ENCODE peak calls at places on chromosome X, in eight cellular contexts. B is cortex of kidney; Y is stimulated activated CD8-positive, alpha-beta memory T cell treated with anti-CD3 and anti-CD28 coated beads, Interleukin-7, amount 100 ng/mL, for 1 hour; M is heart right ventricle; K is AG20443; H is activated CD4-positive, alpha-beta T cell treated with anti-CD3 and anti-CD28 coated beads, Interleukin-2, amount 10 ng/mL, durations not matched to agents 7 days and 5 days; J is IMR-90; A is kidney tubule cell. T is an unnamed sample.

GRCh38 chrX:119118780-119119395 is 8.7 kb downstream of the KIAA1210 start:
- DNase-seq in B (no peak), Y (peak; percentile 23), M (peak; percentile 25), K (peak; percentile 53), H (peak; percentile 49), J (peak; percentile 42), A (peak; percentile 48), T (peak; percentile 45)

GRCh38 chrX:24168807-24169206 is 19.3 kb downstream of the ZFX start:
- DNase-seq in B (no peak), Y (no peak), M (no peak), K (no peak), H (no peak), J (no peak), A (no peak), T (no peak)

GRCh38 chrX:39677585-39677984 is 420.2 kb downstream of the BCOR start:
- DNase-seq in B (no peak), Y (no peak), M (no peak), K (no peak), H (no peak), J (no peak), A (no peak), T (no peak)

GRCh38 chrX:131704136-131704695 is 160.3 kb downstream of the OR13H1 start:
- DNase-seq in B (no peak), Y (peak; percentile 62), M (peak; percentile 4), K (peak; percentile 14), H (no peak), J (peak; percentile 85), A (peak; percentile 81), T (no peak)

GRCh38 chrX:2578864-2579263 is 78.1 kb upstream of the DHRSX start:
- DNase-seq in B (no peak), Y (no peak), M (no peak), K (no peak), H (no peak), J (no peak), A (no peak), T (no peak)

GRCh38 chrX:37640142-37640541 is 45.4 kb upstream of the XK start:
- DNase-seq in B (no peak), Y (no peak), M (no peak), K (no peak), H (no peak), J (no peak), A (no peak), T (no peak)

GRCh38 chrX:153740631-153741222 is 16.1 kb downstream of the ABCD1 start:
- DNase-seq in B (no peak), Y (no peak), M (no peak), K (no peak), H (no peak), J (no peak), A (no peak), T (no peak)

GRCh38 chrX:55716937-55717336 is 612 bp upstream of the RRAGB start:
- DNase-seq in B (no peak), Y (no peak), M (no peak), K (no peak), H (no peak), J (no peak), A (no peak), T (no peak)

GRCh38 chrX:2417205-2417604 is 83.6 kb downstream of the DHRSX start:
- DNase-seq in B (no peak), Y (no peak), M (no peak), K (no peak), H (no peak), J (peak; percentile 7), A (peak; percentile 34), T (no peak)

GRCh38 chrX:129980043-129980442 is 2.4 kb upstream of the BCORL1 start:
- DNase-seq in B (no peak), Y (no peak), M (peak; percentile 32), K (no peak), H (no peak), J (no peak), A (no peak), T (peak; percentile 53)

T was measured in lower lobe of right lung.